ENCODE peak calls at places on chromosomes 6 and 20, in eight cellular contexts. P is HCT116, C is GM12865, B is HepG2, L is testis, W is IMR-90, Q is endodermal cell, O is body of pancreas. Y is an unnamed sample.

GRCh38 chr20:35311409-35311808 is 19.2 kb upstream of the FAM83C start:
- DNase-seq in P (peak), C (peak), B (no peak), L (no peak), W (peak), Q (no peak), O (no peak), Y (no peak)

GRCh38 chr20:15069355-15069754 is 731.9 kb upstream of the FLRT3 start:
- DNase-seq in P (no peak), C (no peak), B (no peak), L (no peak), W (no peak), Q (no peak), O (no peak), Y (no peak)

GRCh38 chr20:34562643-34563042 is 4.1 kb downstream of the MAP1LC3A start:
- DNase-seq in P (no peak), C (peak), B (peak), L (no peak), W (peak), Q (peak), O (peak), Y (no peak)

GRCh38 chr20:48906221-48906877 is 15.2 kb upstream of the ARFGEF2 start:
- DNase-seq in P (no peak), C (no peak), B (no peak), L (no peak), W (no peak), Q (no peak), O (no peak), Y (no peak)

GRCh38 chr6:150079604-150080003 is 10.7 kb upstream of the ULBP3 start:
- DNase-seq in P (no peak), C (no peak), B (no peak), L (no peak), W (no peak), Q (peak), O (no peak), Y (no peak)

GRCh38 chr6:73746776-73747175 is 50.8 kb downstream of the CD109 start:
- DNase-seq in P (no peak), C (no peak), B (no peak), L (no peak), W (peak), Q (no peak), O (no peak), Y (no peak)

GRCh38 chr20:41218466-41218865 is 81.1 kb downstream of the PLCG1 start:
- DNase-seq in P (no peak), C (no peak), B (no peak), L (peak), W (peak), Q (no peak), O (no peak), Y (peak)

GRCh38 chr6:21264288-21264818 is 329.2 kb upstream of the SOX4 start:
- DNase-seq in P (no peak), C (no peak), B (no peak), L (no peak), W (no peak), Q (no peak), O (no peak), Y (no peak)

GRCh38 chr6:149094156-149094555 is 223.4 kb upstream of the TAB2 start:
- DNase-seq in P (no peak), C (no peak), B (no peak), L (no peak), W (peak), Q (peak), O (peak), Y (no peak)

GRCh38 chr6:123655520-123656306 is 19.0 kb upstream of the TRDN start:
- DNase-seq in P (no peak), C (no peak), B (no peak), L (no peak), W (no peak), Q (no peak), O (no peak), Y (no peak)

GRCh38 chr6:101543796-101544195 is 150.3 kb downstream of the GRIK2 start:
- DNase-seq in P (no peak), C (no peak), B (no peak), L (no peak), W (no peak), Q (no peak), O (no peak), Y (no peak)

GRCh38 chr6:157997893-157998608 is 16.4 kb downstream of the SYNJ2 start:
- DNase-seq in P (no peak), C (no peak), B (no peak), L (no peak), W (no peak), Q (no peak), O (no peak), Y (no peak)

GRCh38 chr20:10501377-10501776 is 66.3 kb downstream of the SLX4IP start:
- DNase-seq in P (no peak), C (no peak), B (no peak), L (peak), W (no peak), Q (no peak), O (no peak), Y (no peak)

GRCh38 chr6:101462576-101462975 is 69.1 kb downstream of the GRIK2 start:
- DNase-seq in P (no peak), C (no peak), B (no peak), L (peak), W (peak), Q (no peak), O (no peak), Y (no peak)

GRCh38 chr6:133093957-133094356 is 147.2 kb upstream of the EYA4 start:
- DNase-seq in P (peak), C (no peak), B (no peak), L (no peak), W (no peak), Q (no peak), O (no peak), Y (no peak)

GRCh38 chr20:39954585-39954984 is 734.5 kb downstream of the MAFB start:
- DNase-seq in P (no peak), C (no peak), B (no peak), L (peak), W (no peak), Q (no peak), O (no peak), Y (no peak)

GRCh38 chr6:144353871-144354314 is 68.8 kb downstream of the UTRN start:
- DNase-seq in P (no peak), C (peak), B (no peak), L (no peak), W (no peak), Q (no peak), O (no peak), Y (no peak)

GRCh38 chr6:1670711-1671462 is 61.2 kb downstream of the FOXC1 start:
- DNase-seq in P (no peak), C (peak), B (no peak), L (peak), W (peak), Q (no peak), O (no peak), Y (no peak)

GRCh38 chr6:33838979-33839378 is 35.2 kb upstream of the MLN start:
- DNase-seq in P (no peak), C (no peak), B (no peak), L (no peak), W (no peak), Q (no peak), O (no peak), Y (no peak)

GRCh38 chr20:63183422-63184146 is 32.3 kb downstream of the YTHDF1 start:
- DNase-seq in P (peak), C (peak), B (peak), L (peak), W (no peak), Q (peak), O (peak), Y (no peak)

GRCh38 chr6:143200035-143200770 is 139.5 kb downstream of the AIG1 start:
- DNase-seq in P (no peak), C (no peak), B (no peak), L (no peak), W (no peak), Q (no peak), O (no peak), Y (no peak)

GRCh38 chr6:7165002-7165735 is 57.4 kb downstream of the RREB1 start:
- DNase-seq in P (no peak), C (no peak), B (peak), L (no peak), W (peak), Q (peak), O (peak), Y (no peak)

GRCh38 chr6:70673601-70674000 is 5.9 kb downstream of the SMAP1 start:
- DNase-seq in P (no peak), C (no peak), B (no peak), L (no peak), W (peak), Q (peak), O (no peak), Y (no peak)

GRCh38 chr6:145808239-145808638 is 6.4 kb downstream of the FBXO30 start:
- DNase-seq in P (no peak), C (no peak), B (no peak), L (no peak), W (peak), Q (no peak), O (no peak), Y (no peak)

GRCh38 chr6:135192256-135193174 is 11.4 kb downstream of the MYB start:
- DNase-seq in P (no peak), C (no peak), B (no peak), L (no peak), W (no peak), Q (no peak), O (no peak), Y (no peak)

GRCh38 chr6:158104696-158105095 is 63.4 kb downstream of the SERAC1 start:
- DNase-seq in P (no peak), C (no peak), B (no peak), L (no peak), W (no peak), Q (no peak), O (no peak), Y (no peak)

GRCh38 chr20:62409086-62409853 is 2.2 kb upstream of the CABLES2 start:
- DNase-seq in P (no peak), C (no peak), B (no peak), L (no peak), W (no peak), Q (no peak), O (no peak), Y (no peak)

GRCh38 chr20:63009988-63010769 is 3.4 kb upstream of the BHLHE23 start:
- DNase-seq in P (no peak), C (peak), B (no peak), L (no peak), W (peak), Q (peak), O (peak), Y (no peak)

GRCh38 chr20:51070635-51071034 is 47.7 kb upstream of the KCNG1 start:
- DNase-seq in P (no peak), C (no peak), B (no peak), L (no peak), W (no peak), Q (no peak), O (no peak), Y (no peak)

GRCh38 chr20:35891375-35891774 is 62.9 kb downstream of the SCAND1 start:
- DNase-seq in P (no peak), C (no peak), B (no peak), L (no peak), W (peak), Q (no peak), O (no peak), Y (peak)

GRCh38 chr6:18538315-18538714 is 151.2 kb downstream of the RNF144B start:
- DNase-seq in P (no peak), C (no peak), B (no peak), L (no peak), W (no peak), Q (no peak), O (no peak), Y (no peak)

GRCh38 chr6:40504274-40504673 is 82.9 kb downstream of the LRFN2 start:
- DNase-seq in P (peak), C (no peak), B (no peak), L (no peak), W (no peak), Q (no peak), O (no peak), Y (no peak)

GRCh38 chr6:122180132-122180531 is 219.3 kb upstream of the HSF2 start:
- DNase-seq in P (no peak), C (no peak), B (no peak), L (no peak), W (peak), Q (no peak), O (no peak), Y (peak)

GRCh38 chr20:29325304-29325640 is 1932.2 kb upstream of the DEFB115 start:
- DNase-seq in P (no peak), C (no peak), B (no peak), L (no peak), W (no peak), Q (no peak), O (no peak), Y (no peak)

GRCh38 chr6:169786349-169786748 is 34.9 kb downstream of the ERMARD start:
- DNase-seq in P (no peak), C (no peak), B (no peak), L (no peak), W (no peak), Q (peak), O (no peak), Y (no peak)

GRCh38 chr6:3442444-3443220 is 14.2 kb downstream of the SLC22A23 start:
- DNase-seq in P (no peak), C (no peak), B (no peak), L (no peak), W (peak), Q (peak), O (no peak), Y (peak)

GRCh38 chr6:149389509-149390297 is 10.4 kb upstream of the SUMO4 start:
- DNase-seq in P (no peak), C (no peak), B (no peak), L (no peak), W (no peak), Q (no peak), O (no peak), Y (peak)

DNA sequence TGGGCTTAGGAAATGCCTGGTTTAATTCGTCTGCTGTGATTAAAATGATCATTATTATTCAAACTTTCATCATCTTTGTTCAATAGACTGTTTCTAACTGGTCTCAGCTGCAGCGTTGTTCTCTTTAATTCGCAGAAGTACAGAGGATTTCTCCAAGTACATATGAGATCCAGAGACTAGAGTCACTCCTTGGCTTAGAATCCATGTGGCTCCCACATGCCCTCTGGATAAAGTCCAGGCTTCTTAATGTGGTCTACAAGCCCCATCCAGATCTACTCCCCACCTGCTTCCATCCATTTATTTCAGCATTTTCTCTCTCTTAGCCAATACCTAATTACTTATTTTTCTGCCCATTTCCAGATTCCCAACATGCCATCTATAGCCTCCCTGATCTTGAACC is 1.1 kb upstream of the ZBTB24 start:
- DNase-seq in P (no peak), C (no peak), B (no peak), L (no peak), W (no peak), Q (no peak), O (no peak), Y (no peak)
- H3K4me3 ChIP-seq in P (peak), C (no peak), B (no peak), L (no peak), W (no peak), Q (peak), O (no peak), Y (no peak)

GRCh38 chr6:116166369-116166768 is 40.4 kb upstream of the COL10A1 start:
- DNase-seq in P (no peak), C (no peak), B (no peak), L (no peak), W (no peak), Q (no peak), O (no peak), Y (no peak)

GRCh38 chr6:116169880-116170279 is 43.9 kb upstream of the COL10A1 start:
- DNase-seq in P (no peak), C (no peak), B (no peak), L (no peak), W (no peak), Q (no peak), O (no peak), Y (no peak)

GRCh38 chr6:116168148-116168547 is 42.2 kb upstream of the COL10A1 start:
- DNase-seq in P (no peak), C (no peak), B (no peak), L (no peak), W (no peak), Q (no peak), O (no peak), Y (no peak)

GRCh38 chr6:116173928-116174327 is 48.0 kb upstream of the COL10A1 start:
- DNase-seq in P (no peak), C (no peak), B (no peak), L (no peak), W (no peak), Q (no peak), O (no peak), Y (no peak)

DNA sequence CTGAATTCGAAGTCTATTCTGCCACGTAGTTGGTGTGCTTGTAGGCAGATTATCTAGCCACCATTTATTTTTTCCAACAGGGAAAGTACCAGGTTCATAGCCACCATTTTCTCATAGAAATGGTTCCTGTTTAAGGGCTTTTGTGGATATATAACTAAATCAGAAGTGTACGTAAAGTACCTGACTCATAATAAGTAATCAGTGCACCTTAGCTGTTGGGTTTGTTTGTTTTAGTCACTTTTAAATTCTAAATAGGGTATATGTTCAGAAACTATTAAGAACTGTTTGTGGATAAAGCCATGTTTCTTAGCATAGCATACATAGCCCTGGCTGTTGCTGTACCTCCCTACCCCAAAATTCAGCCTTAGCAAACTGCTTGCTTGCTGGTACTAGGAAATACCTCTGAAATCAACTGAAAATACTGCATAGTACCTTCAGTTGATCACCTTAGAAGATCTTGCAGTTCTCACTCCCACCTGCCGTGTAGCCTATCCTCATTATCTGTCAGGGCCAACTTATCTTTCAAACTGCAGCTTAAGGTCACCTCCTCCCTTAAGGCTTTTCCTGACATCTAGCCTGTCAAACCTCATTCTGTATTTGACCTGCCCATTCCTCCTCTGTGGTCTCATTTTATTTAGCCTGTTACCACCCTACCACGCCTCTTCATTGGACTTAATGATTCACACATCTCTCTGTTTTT is 44.6 kb upstream of the COL10A1 start:
- DNase-seq in P (no peak), C (no peak), B (no peak), L (no peak), W (no peak), Q (peak), O (no peak), Y (no peak)
- TF ChIP-seq CTCF in P (no peak), C (no peak), B (no peak), L (no peak), W (no peak), Q (no peak), O (no peak), Y (no peak)

GRCh38 chr20:3808141-3808479 is 12.0 kb downstream of the CDC25B start:
- DNase-seq in P (peak), C (no peak), B (peak), L (peak), W (peak), Q (no peak), O (peak), Y (peak)
- H3K4me3 ChIP-seq in P (peak), C (no peak), B (peak), L (no peak), W (no peak), Q (no peak), O (no peak), Y (no peak)

DNA sequence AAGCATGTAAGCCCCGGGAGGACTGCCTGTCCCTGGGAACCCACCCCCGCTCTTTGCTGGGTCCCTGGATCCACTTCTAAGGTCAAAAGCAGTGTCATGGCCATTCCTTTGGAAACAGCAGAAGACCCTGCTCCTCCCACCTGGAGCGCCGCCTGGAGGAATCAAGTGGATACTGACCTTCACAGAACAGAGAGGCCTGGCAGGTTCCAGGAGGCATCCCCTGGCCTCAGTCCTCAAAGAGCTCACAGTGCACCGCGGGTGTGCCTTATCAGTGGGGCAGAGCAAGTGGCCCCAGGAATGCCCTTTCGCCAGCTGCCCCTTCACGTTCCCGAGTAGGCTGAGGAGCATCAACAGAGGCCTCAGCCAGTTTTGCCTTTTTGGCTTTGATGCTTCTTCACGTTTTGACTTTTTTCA is 11.1 kb upstream of the SLC4A11 start:
- DNase-seq in P (no peak), C (peak), B (peak), L (peak), W (no peak), Q (peak), O (no peak), Y (no peak)
- TF ChIP-seq CTCF in P (peak), C (peak), B (peak), L (peak), W (peak), Q (peak), O (no peak), Y (peak)

DNA sequence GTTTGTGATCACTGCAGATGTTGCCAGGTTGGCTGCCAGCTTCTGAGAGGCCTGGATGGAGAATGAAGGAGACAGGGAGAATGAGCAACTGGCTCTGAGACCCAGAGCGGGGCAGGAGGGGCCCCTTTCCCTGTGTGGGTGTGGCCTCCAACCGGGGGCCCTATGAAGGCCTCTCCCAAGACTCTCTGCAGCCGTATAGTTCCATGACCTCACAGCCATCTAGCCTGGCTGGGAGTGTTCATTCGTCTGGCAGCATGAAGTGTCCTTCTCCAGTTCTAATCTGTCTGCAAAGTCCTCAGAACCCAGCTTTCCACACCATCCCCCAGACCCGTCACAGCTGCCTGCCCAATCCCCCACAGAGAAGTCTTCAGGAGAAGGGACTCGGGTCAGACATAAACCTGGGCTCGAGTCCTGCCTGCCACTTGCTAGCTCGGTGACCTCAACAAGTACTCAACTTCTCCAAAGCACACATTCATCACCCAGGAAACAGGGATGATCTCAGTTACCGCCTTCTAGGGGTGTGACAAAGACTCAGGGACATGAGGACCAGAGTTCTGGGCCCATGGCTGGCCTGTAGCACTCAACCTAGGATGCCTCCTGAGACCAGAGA is 122.6 kb downstream of the EDN3 start:
- DNase-seq in P (no peak), C (no peak), B (no peak), L (no peak), W (no peak), Q (no peak), O (no peak), Y (no peak)
- H3K4me3 ChIP-seq in P (no peak), C (no peak), B (no peak), L (no peak), W (no peak), Q (no peak), O (no peak), Y (no peak)

GRCh38 chr6:56842602-56843475 is 112.1 kb upstream of the BEND6 start:
- DNase-seq in P (no peak), C (peak), B (no peak), L (peak), W (peak), Q (peak), O (peak), Y (no peak)
- TF ChIP-seq CTCF in P (no peak), C (no peak), B (no peak), L (no peak), W (no peak), Q (no peak), O (no peak), Y (no peak)